ENCODE peak calls at places on chromosomes 11 and 22, in four cellular contexts. One of them, this sample, is unnamed.
A peak's percentile ranks its signal among the peaks of the same experiment; 100 is the strongest.

GRCh38 chr22:33726294-33726711 is 194.0 kb downstream of the LARGE1 start:
- DNase-seq in neuronal stem cell: no peak
- DNase-seq in HL-60: no peak
- DNase-seq in left ventricle myocardium inferior: no peak
- DNase-seq in this sample: no peak

GRCh38 chr11:14029415-14029814 is 66.9 kb downstream of the SPON1 start:
- DNase-seq in left ventricle myocardium inferior: no peak
- DNase-seq in HL-60: no peak
- DNase-seq in neuronal stem cell: no peak
- DNase-seq in this sample: no peak

GRCh38 chr11:19342036-19342435 is 101.3 kb upstream of the E2F8 start:
- DNase-seq in left ventricle myocardium inferior: no peak
- DNase-seq in neuronal stem cell: no peak
- DNase-seq in HL-60: no peak
- DNase-seq in this sample: no peak

GRCh38 chr11:126547161-126547560 is 191.7 kb downstream of the ST3GAL4 start:
- DNase-seq in neuronal stem cell: no peak
- DNase-seq in HL-60: no peak
- DNase-seq in left ventricle myocardium inferior: no peak
- DNase-seq in this sample: no peak

GRCh38 chr11:130827697-130828377 is 88.4 kb downstream of the SNX19 start:
- DNase-seq in neuronal stem cell: peak; percentile 40
- DNase-seq in HL-60: no peak
- DNase-seq in left ventricle myocardium inferior: peak; percentile 65
- DNase-seq in this sample: peak; percentile 75

GRCh38 chr22:41603873-41604332 is 14.3 kb upstream of the PMM1 start:
- DNase-seq in left ventricle myocardium inferior: no peak
- DNase-seq in HL-60: no peak
- DNase-seq in neuronal stem cell: no peak
- DNase-seq in this sample: no peak

GRCh38 chr11:118221419-118221818 is 3.4 kb downstream of the JAML start:
- DNase-seq in left ventricle myocardium inferior: no peak
- DNase-seq in neuronal stem cell: no peak
- DNase-seq in HL-60: no peak
- DNase-seq in this sample: no peak

GRCh38 chr22:20111045-20111688 is 4.7 kb upstream of the RANBP1 start:
- DNase-seq in neuronal stem cell: no peak
- DNase-seq in left ventricle myocardium inferior: peak; percentile 6
- DNase-seq in HL-60: peak; percentile 52
- DNase-seq in this sample: peak; percentile 74

GRCh38 chr11:125902927-125903752 is at the start of gene PUS3:
- DNase-seq in neuronal stem cell: peak; percentile 66
- DNase-seq in HL-60: peak; percentile 44
- DNase-seq in left ventricle myocardium inferior: peak; percentile 91
- DNase-seq in this sample: peak; percentile 94

GRCh38 chr11:107472966-107473365 is 15.3 kb upstream of the CWF19L2 start:
- DNase-seq in neuronal stem cell: no peak
- DNase-seq in HL-60: no peak
- DNase-seq in left ventricle myocardium inferior: no peak
- DNase-seq in this sample: no peak

GRCh38 chr11:95544095-95544795 is 245.3 kb downstream of the FAM76B start:
- DNase-seq in neuronal stem cell: no peak
- DNase-seq in HL-60: no peak
- DNase-seq in left ventricle myocardium inferior: no peak
- DNase-seq in this sample: no peak

GRCh38 chr11:88043149-88043548 is 132.1 kb downstream of the RAB38 start:
- DNase-seq in HL-60: no peak
- DNase-seq in neuronal stem cell: no peak
- DNase-seq in left ventricle myocardium inferior: no peak
- DNase-seq in this sample: no peak

GRCh38 chr11:24781288-24781687 is 284.4 kb downstream of the LUZP2 start:
- DNase-seq in left ventricle myocardium inferior: no peak
- DNase-seq in HL-60: no peak
- DNase-seq in neuronal stem cell: no peak
- DNase-seq in this sample: no peak

GRCh38 chr11:1152316-1153104 is 5.2 kb upstream of the MUC5AC start:
- DNase-seq in left ventricle myocardium inferior: no peak
- DNase-seq in HL-60: no peak
- DNase-seq in neuronal stem cell: no peak
- DNase-seq in this sample: no peak

GRCh38 chr11:2653930-2654739 is 45.7 kb downstream of the KCNQ1OT1 start:
- DNase-seq in neuronal stem cell: no peak
- DNase-seq in HL-60: no peak
- DNase-seq in left ventricle myocardium inferior: no peak
- DNase-seq in this sample: no peak

GRCh38 chr11:67354314-67355022 is 1.1 kb upstream of the POLD4 start:
- DNase-seq in left ventricle myocardium inferior: peak; percentile 60
- DNase-seq in neuronal stem cell: no peak
- DNase-seq in HL-60: peak; percentile 85
- DNase-seq in this sample: peak; percentile 72

GRCh38 chr11:12220305-12220704 is 109.9 kb downstream of the MICAL2 start:
- DNase-seq in left ventricle myocardium inferior: peak; percentile 80
- DNase-seq in HL-60: no peak
- DNase-seq in neuronal stem cell: no peak
- DNase-seq in this sample: no peak

GRCh38 chr11:70072471-70073187 is 5.5 kb upstream of the ANO1 start:
- DNase-seq in HL-60: no peak
- DNase-seq in left ventricle myocardium inferior: no peak
- DNase-seq in neuronal stem cell: no peak
- DNase-seq in this sample: no peak

GRCh38 chr11:66362481-66363147 is 8.9 kb downstream of the SLC29A2 start:
- DNase-seq in left ventricle myocardium inferior: no peak
- DNase-seq in neuronal stem cell: no peak
- DNase-seq in HL-60: no peak
- DNase-seq in this sample: no peak

GRCh38 chr11:64060263-64060860 is 24.6 kb downstream of the FLRT1 start:
- DNase-seq in left ventricle myocardium inferior: no peak
- DNase-seq in HL-60: no peak
- DNase-seq in neuronal stem cell: no peak
- DNase-seq in this sample: no peak

GRCh38 chr22:34001701-34002466 is 81.6 kb upstream of the LARGE1 start:
- DNase-seq in neuronal stem cell: no peak
- DNase-seq in left ventricle myocardium inferior: no peak
- DNase-seq in HL-60: no peak
- DNase-seq in this sample: no peak

DNA sequence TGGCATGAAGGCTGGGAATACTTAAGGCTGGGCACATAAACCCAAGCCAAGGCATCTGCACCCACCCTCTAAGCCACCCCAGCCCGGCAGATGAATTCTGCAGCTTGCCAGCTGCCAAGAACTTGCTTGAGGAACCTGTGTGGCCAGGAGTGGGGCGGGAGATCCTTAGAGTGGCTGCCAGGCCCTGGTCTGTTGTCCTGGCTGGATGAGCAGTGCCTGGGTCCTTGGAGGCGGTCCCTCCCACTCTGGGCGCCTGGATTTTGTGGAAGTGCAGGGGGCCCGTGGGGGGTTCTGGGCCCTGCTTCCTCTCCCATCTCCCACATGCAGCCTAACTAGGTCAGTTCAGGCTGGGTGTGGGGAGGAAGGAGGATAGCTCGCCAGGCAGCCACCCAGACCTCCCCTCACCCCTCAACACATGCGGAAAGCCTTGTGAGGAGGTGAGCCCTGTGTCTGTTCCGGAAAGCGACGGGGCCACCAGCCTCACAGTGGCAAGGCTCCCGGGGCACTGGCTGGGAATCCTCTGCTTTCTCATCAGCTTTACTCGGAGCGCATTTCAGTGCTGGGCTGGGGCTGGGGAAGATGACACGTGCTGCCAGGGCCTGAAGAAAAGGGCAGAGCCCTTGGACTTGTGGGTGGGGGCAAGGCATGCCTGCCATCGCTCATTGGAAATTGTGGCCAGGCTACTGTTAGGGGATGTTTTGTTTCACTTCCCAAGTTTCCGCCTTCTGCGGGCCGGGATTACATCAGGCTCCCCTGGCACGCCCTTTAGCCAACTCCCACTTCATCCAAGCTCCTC is 8.4 kb downstream of the DAGLA start:
- DNase-seq in left ventricle myocardium inferior: peak; percentile 80
- DNase-seq in HL-60: peak; percentile 49
- DNase-seq in neuronal stem cell: no peak
- DNase-seq in this sample: no peak
- H3K27me3 ChIP-seq in left ventricle myocardium inferior: no peaks in the 10 kb centered on the region
- H3K27me3 ChIP-seq in HL-60: peaks cover 25% of the 10 kb centered on the region
- H3K27me3 ChIP-seq in neuronal stem cell: no peaks in the 10 kb centered on the region
- H3K27me3 ChIP-seq in this sample: no peaks in the 10 kb centered on the region

DNA sequence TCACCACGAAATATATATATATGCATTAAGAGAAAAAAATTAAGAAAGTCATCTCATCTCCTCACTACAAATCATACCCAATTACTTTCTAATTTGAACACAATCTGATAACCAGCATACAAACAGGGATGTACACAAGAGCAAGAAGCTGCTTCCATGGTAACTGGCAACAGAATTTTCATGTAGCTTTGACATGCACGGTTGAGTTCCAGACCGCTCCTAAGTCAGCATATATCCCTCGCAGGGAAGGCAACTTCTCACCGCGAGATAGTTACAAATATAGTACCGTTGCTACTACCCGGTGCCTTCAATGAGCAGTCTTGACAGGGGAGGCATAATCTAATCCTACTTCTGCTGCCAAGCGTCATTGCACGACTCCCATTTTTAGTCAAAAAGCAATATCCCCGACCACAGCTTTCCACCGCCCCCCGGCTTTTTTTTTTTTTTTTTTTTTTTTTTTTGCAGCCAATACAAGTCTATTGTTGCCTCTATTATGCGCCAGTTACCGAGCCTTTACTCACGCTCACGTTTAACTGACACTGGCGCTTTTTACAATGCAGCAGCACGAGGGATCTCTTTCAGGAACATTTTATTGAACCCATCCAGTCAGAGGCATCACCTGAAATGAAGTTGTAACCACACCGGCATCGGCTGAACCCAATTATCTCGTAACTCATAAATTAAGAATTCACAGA is 2.2 kb downstream of the CADM1 start:
- DNase-seq in HL-60: no peak
- DNase-seq in neuronal stem cell: peak; percentile 23
- DNase-seq in left ventricle myocardium inferior: no peak
- DNase-seq in this sample: peak; percentile 59
- H3K27me3 ChIP-seq in HL-60: peaks cover 67% of the 10 kb centered on the region
- H3K27me3 ChIP-seq in neuronal stem cell: no peaks in the 10 kb centered on the region
- H3K27me3 ChIP-seq in left ventricle myocardium inferior: peaks cover 84% of the 10 kb centered on the region
- H3K27me3 ChIP-seq in this sample: no peaks in the 10 kb centered on the region

DNA sequence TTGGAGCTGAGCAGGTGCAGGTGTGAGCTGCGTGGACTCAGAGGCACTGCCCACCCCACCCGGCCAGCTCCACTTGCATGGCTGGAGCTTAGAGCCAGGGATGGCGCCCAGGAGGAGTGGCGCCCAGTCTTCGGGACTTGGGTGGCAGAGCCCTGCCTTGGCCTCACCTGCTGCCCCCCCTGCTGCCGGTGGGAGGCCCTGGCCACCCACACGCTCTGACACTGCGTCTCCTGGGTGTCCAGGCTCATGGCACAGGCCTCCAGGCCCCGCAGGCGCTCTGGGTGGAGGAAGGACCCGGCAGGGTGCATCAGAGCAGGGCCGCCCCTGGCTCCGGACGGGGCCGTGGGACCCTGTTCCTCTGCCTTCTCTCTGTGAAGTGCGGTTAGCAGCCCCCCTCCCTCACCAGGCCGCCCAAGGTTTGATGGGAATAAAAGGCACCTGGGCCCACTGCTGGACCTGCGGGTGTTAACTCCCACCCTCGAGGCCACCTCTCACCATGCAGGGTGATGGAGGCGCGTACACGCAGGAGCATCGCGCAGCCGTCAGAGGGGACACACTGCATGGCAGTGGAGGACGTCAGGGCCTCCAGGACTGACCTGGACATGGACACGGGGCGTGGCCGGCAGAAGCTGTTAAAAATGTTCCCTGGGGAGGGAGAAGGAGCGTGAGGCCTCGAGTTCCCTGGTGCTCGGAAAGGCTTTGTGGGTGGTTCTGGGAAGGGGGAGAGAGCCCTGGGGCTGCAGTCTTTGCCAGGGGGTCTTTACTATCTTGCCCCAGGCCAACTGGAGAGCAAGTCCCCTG is 11.8 kb downstream of the IL17REL start:
- DNase-seq in neuronal stem cell: no peak
- DNase-seq in left ventricle myocardium inferior: no peak
- DNase-seq in HL-60: no peak
- DNase-seq in this sample: no peak
- H3K27me3 ChIP-seq in neuronal stem cell: peaks cover 17% of the 10 kb centered on the region
- H3K27me3 ChIP-seq in left ventricle myocardium inferior: peaks cover 45% of the 10 kb centered on the region
- H3K27me3 ChIP-seq in HL-60: peaks cover 5% of the 10 kb centered on the region
- H3K27me3 ChIP-seq in this sample: no peaks in the 10 kb centered on the region

GRCh38 chr22:47612136-47612910 is 849.9 kb downstream of the TBC1D22A start:
- DNase-seq in left ventricle myocardium inferior: no peak
- DNase-seq in HL-60: no peak
- DNase-seq in neuronal stem cell: no peak
- DNase-seq in this sample: no peak

GRCh38 chr22:47608421-47608820 is 846.0 kb downstream of the TBC1D22A start:
- DNase-seq in neuronal stem cell: no peak
- DNase-seq in HL-60: no peak
- DNase-seq in left ventricle myocardium inferior: no peak
- DNase-seq in this sample: no peak

GRCh38 chr22:47610766-47611165 is 848.3 kb downstream of the TBC1D22A start:
- DNase-seq in neuronal stem cell: no peak
- DNase-seq in left ventricle myocardium inferior: no peak
- DNase-seq in HL-60: no peak
- DNase-seq in this sample: no peak

GRCh38 chr22:47609653-47610052 is 847.2 kb downstream of the TBC1D22A start:
- DNase-seq in neuronal stem cell: no peak
- DNase-seq in left ventricle myocardium inferior: no peak
- DNase-seq in HL-60: no peak
- DNase-seq in this sample: no peak

GRCh38 chr22:47610281-47610680 is 847.8 kb downstream of the TBC1D22A start:
- DNase-seq in HL-60: no peak
- DNase-seq in neuronal stem cell: no peak
- DNase-seq in left ventricle myocardium inferior: no peak
- DNase-seq in this sample: no peak
- H3K27me3 ChIP-seq in HL-60: no peaks in the 10 kb centered on the region
- H3K27me3 ChIP-seq in neuronal stem cell: no peaks in the 10 kb centered on the region
- H3K27me3 ChIP-seq in left ventricle myocardium inferior: peaks cover 80% of the 10 kb centered on the region
- H3K27me3 ChIP-seq in this sample: no peaks in the 10 kb centered on the region

GRCh38 chr11:119754656-119755350 is 25.8 kb upstream of the NECTIN1 start:
- DNase-seq in HL-60: no peak
- DNase-seq in left ventricle myocardium inferior: no peak
- DNase-seq in neuronal stem cell: no peak
- DNase-seq in this sample: no peak

GRCh38 chr11:119751281-119752060 is 22.5 kb upstream of the NECTIN1 start:
- DNase-seq in HL-60: no peak
- DNase-seq in neuronal stem cell: no peak
- DNase-seq in left ventricle myocardium inferior: no peak
- DNase-seq in this sample: no peak

GRCh38 chr11:119754199-119754598 is 25.2 kb upstream of the NECTIN1 start:
- DNase-seq in HL-60: no peak
- DNase-seq in neuronal stem cell: no peak
- DNase-seq in left ventricle myocardium inferior: no peak
- DNase-seq in this sample: no peak

GRCh38 chr11:119752324-119752723 is 23.3 kb upstream of the NECTIN1 start:
- DNase-seq in HL-60: no peak
- DNase-seq in left ventricle myocardium inferior: no peak
- DNase-seq in neuronal stem cell: no peak
- DNase-seq in this sample: no peak

DNA sequence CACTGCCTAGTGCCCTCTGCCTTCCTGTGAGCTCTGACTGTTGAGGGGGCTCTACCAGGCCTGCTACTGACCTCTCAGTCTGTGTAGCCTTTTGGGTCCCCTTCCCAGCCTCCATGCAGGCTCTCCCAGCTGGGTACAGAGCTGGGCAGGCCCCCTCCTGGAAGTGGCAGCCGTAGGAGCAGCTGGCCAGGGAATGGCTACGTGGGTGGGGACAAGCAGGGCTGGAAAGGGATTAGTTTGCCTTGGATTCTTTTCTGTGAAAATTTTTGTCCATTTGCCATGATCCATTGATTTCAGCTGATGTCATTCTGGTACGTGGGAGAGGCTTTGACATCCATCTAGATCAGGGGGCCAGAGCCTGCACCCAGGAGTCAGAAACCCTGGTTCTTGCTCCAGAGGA is 23.9 kb upstream of the NECTIN1 start:
- DNase-seq in neuronal stem cell: no peak
- DNase-seq in left ventricle myocardium inferior: no peak
- DNase-seq in HL-60: no peak
- DNase-seq in this sample: no peak
- H3K27me3 ChIP-seq in neuronal stem cell: no peaks in the 10 kb centered on the region
- H3K27me3 ChIP-seq in left ventricle myocardium inferior: peaks cover 9% of the 10 kb centered on the region
- H3K27me3 ChIP-seq in HL-60: peaks cover 11% of the 10 kb centered on the region
- H3K27me3 ChIP-seq in this sample: no peaks in the 10 kb centered on the region